ENCODE peak calls at places on chromosomes 1 and 21, in nine cellular contexts. E, U, H, A, V, Q, M, S and R are unnamed samples.

GRCh38 chr1:33612877-33613487 is 140.5 kb downstream of the ZSCAN20 start:
- DNase-seq in M (peak), U (peak), E (peak), A (peak), Q (peak), H (no peak), V (peak), S (peak), R (peak)

GRCh38 chr1:202593845-202594244 is 116.4 kb downstream of the SYT2 start:
- DNase-seq in H (no peak), U (no peak), S (no peak), A (peak), M (no peak), V (no peak), Q (peak), E (peak), R (no peak)

GRCh38 chr1:238336531-238336930 is 445.8 kb upstream of the ZP4 start:
- DNase-seq in V (no peak), Q (no peak), H (no peak), E (no peak), S (no peak), M (no peak), A (no peak), U (no peak), R (no peak)

GRCh38 chr21:32386195-32386870 is 6.5 kb downstream of the URB1 start:
- DNase-seq in M (no peak), A (no peak), U (no peak), E (no peak), V (no peak), H (no peak), Q (no peak), S (peak), R (peak)

GRCh38 chr1:43605761-43606160 is 44.2 kb upstream of the KDM4A start:
- DNase-seq in E (no peak), U (no peak), H (no peak), V (no peak), S (no peak), A (no peak), Q (no peak), M (no peak), R (peak)

GRCh38 chr1:159974350-159974965 is 20.4 kb upstream of the SLAMF9 start:
- DNase-seq in M (peak), S (no peak), U (no peak), H (no peak), Q (no peak), V (no peak), A (no peak), E (no peak), R (no peak)

GRCh38 chr1:88276158-88276557 is 407.9 kb upstream of the PKN2 start:
- DNase-seq in V (no peak), H (no peak), Q (peak), U (no peak), E (no peak), S (no peak), A (peak), M (no peak), R (no peak)

GRCh38 chr21:46543306-46543705 is 61.6 kb downstream of the S100B start:
- DNase-seq in U (no peak), A (no peak), S (no peak), Q (no peak), M (peak), E (no peak), V (peak), H (no peak), R (no peak)

GRCh38 chr21:32981096-32981495 is 44.6 kb upstream of the OLIG2 start:
- DNase-seq in M (no peak), V (no peak), E (no peak), S (no peak), A (no peak), Q (no peak), H (no peak), U (no peak), R (no peak)

GRCh38 chr1:39391741-39392679 is 99.4 kb upstream of the BMP8A start:
- DNase-seq in A (peak), S (no peak), H (no peak), Q (peak), V (peak), U (no peak), M (no peak), E (no peak), R (peak)

GRCh38 chr21:16071082-16071481 is 341.3 kb downstream of the USP25 start:
- DNase-seq in V (no peak), S (peak), H (no peak), A (peak), E (no peak), U (peak), Q (peak), M (no peak), R (peak)
- H3K4me3 ChIP-seq in V (no peak), S (peak), H (no peak), A (peak), E (no peak), U (peak), Q (peak), M (peak), R (peak)

GRCh38 chr1:235102993-235103411 is 25.6 kb downstream of the TOMM20 start:
- DNase-seq in S (no peak), V (no peak), E (no peak), A (no peak), H (peak), Q (no peak), M (no peak), U (no peak), R (no peak)

GRCh38 chr1:235107368-235108184 is 21.1 kb downstream of the TOMM20 start:
- DNase-seq in S (no peak), E (no peak), U (no peak), H (no peak), V (no peak), M (no peak), Q (no peak), A (no peak), R (no peak)

GRCh38 chr1:235106457-235106856 is 22.2 kb downstream of the TOMM20 start:
- DNase-seq in V (no peak), M (no peak), Q (no peak), A (no peak), H (no peak), S (no peak), E (no peak), U (no peak), R (no peak)

GRCh38 chr1:235108185-235108593 is 20.4 kb downstream of the TOMM20 start:
- DNase-seq in V (no peak), H (no peak), M (no peak), S (no peak), Q (no peak), U (no peak), A (no peak), E (no peak), R (no peak)

DNA sequence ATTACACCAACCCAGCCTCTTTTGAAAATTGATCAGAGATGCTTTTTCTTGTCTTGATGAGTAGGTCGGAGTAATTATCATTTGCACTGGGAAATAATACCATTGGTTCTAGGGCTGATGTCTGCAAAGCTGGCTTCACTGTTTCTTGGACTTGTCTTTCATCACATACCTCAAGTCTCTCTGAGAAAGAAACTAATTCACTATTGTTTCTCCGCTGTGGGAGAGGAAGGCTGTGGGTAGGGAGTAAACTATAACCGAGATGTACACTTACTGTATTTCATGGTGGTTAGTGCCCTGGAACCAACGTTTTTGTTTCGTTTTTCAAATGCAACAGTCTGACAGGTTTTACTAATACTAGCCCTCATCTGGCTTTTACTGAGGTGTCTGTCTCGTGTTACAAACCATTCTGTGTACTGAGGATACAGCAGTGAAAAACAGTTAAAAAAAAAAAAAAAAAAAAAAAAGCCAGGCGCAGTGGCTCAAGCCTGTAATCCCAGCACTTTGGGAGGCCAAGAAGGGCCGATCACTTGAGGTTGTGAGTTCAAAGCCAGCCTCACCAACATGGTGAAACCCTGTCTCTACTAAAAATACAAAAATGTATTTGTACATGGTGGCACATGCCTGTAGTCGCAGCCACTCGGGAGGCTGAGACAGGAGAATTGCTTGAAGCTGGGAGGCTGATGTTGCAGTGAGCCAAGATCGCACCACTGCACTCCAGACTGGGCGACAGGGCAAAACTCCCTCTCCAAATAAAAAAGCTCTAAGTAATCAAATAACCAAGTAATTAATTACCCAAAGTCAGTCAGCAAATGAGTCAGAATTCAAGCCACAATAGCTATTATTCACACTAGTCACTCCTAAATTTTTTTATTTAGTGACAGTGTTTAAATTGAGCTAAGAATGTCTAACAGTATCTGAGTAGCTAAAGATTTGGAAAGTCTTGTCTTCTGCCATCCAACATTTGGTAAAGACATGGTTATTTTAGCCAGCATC is 23.3 kb downstream of the TOMM20 start:
- DNase-seq in H (no peak), V (no peak), M (no peak), Q (no peak), E (no peak), U (no peak), S (no peak), A (no peak), R (peak)
- H3K4me3 ChIP-seq in H (peak), V (no peak), M (no peak), Q (no peak), E (no peak), U (no peak), S (no peak), A (no peak), R (peak)

DNA sequence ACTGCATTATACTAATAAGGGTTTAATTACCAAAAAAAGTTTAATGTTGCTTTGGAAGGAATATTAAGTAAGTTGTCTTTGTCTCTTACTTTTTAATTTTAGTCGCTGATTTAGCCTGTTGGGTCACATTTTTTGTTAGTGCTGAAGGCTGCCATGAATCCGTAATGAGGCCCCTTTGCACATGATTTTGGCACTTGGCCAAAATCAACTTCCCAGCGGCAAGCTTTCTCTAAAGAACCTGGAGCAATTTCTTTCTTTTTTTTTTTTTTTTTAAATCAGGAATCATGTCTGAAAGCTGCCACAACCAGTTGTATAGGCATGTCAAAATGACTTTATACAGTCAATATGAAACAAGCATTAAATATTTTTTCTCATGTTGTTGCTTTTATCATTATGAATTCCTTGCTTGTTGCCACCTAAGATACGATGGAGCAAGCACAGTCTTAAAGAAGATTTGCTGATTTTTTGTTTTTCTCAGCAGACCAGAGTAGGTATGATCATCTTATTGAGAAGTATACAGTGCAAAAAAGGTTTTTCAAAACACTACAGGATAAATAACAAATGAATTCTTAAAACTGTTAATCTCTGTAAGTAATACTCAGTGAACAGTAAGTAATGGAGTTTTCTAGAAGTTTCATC is 690.4 kb downstream of the USP25 start:
- DNase-seq in E (no peak), H (no peak), U (peak), M (no peak), A (peak), Q (peak), S (peak), V (no peak), R (peak)
- H3K4me3 ChIP-seq in E (no peak), H (no peak), U (peak), M (peak), A (peak), Q (peak), S (peak), V (no peak), R (peak)

GRCh38 chr1:113391643-113392271 is 1.4 kb downstream of the MAGI3 start:
- DNase-seq in M (no peak), A (no peak), S (no peak), V (no peak), E (no peak), H (peak), U (peak), Q (no peak), R (peak)

GRCh38 chr1:113394043-113394862 is 3.9 kb downstream of the MAGI3 start:
- DNase-seq in S (no peak), H (no peak), A (no peak), M (no peak), U (no peak), V (no peak), E (no peak), Q (no peak), R (no peak)

GRCh38 chr1:113390871-113391642 is 742 bp downstream of the MAGI3 start:
- DNase-seq in S (peak), Q (no peak), H (peak), A (no peak), U (peak), V (peak), E (no peak), M (peak), R (peak)

GRCh38 chr1:113394863-113395259 is 4.5 kb downstream of the MAGI3 start:
- DNase-seq in E (no peak), V (no peak), M (no peak), A (no peak), S (no peak), H (no peak), Q (no peak), U (no peak), R (no peak)

DNA sequence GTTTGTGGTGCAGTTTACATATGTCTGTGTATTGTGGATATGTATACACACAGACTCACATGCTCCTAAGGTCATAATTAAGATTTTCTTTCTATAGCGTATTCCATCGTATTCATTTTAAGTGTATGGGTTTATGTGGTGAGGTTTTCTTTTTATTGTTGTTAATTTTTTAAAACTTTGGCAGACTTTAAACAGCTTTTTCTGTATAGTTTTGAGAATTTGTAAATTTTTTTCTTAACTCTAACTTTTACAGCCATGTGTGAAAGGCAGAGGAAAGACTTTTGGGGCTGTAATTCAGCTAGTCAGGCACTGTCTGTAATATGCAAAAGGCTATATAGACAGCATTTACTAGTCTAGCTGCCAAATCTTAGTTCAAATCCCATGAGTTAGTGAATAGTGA is 2.2 kb downstream of the MAGI3 start:
- DNase-seq in S (no peak), V (no peak), Q (no peak), H (no peak), E (no peak), A (no peak), U (no peak), M (no peak), R (no peak)
- H3K4me3 ChIP-seq in S (no peak), V (no peak), Q (no peak), H (no peak), E (no peak), A (peak), U (peak), M (peak), R (peak)